ENCODE peak calls at places on chromosomes 4 and X, in six cellular contexts. One of them, this sample, is unnamed.

GRCh38 chrX:24113161-24113560 is 36.4 kb upstream of the ZFX start:
- DNase-seq in colonic mucosa: no peak
- DNase-seq in fibroblast of lung: peak
- DNase-seq in GM06990: no peak
- DNase-seq in CD8-positive, alpha-beta T cell: no peak
- DNase-seq in pancreas: no peak
- DNase-seq in this sample: no peak

GRCh38 chrX:9312922-9313867 is 151.7 kb upstream of the TBL1X start:
- DNase-seq in GM06990: peak
- DNase-seq in CD8-positive, alpha-beta T cell: peak
- DNase-seq in pancreas: peak
- DNase-seq in colonic mucosa: peak
- DNase-seq in fibroblast of lung: no peak
- DNase-seq in this sample: no peak

GRCh38 chr4:114015444-114015899 is 36.0 kb upstream of the ARSJ start:
- DNase-seq in colonic mucosa: no peak
- DNase-seq in fibroblast of lung: peak
- DNase-seq in GM06990: no peak
- DNase-seq in pancreas: no peak
- DNase-seq in CD8-positive, alpha-beta T cell: no peak
- DNase-seq in this sample: no peak

GRCh38 chr4:124946696-124947095 is 234.2 kb upstream of the ANKRD50 start:
- DNase-seq in pancreas: no peak
- DNase-seq in fibroblast of lung: no peak
- DNase-seq in CD8-positive, alpha-beta T cell: no peak
- DNase-seq in GM06990: no peak
- DNase-seq in colonic mucosa: no peak
- DNase-seq in this sample: no peak

GRCh38 chr4:139219450-139220055 is 42.5 kb upstream of the ELF2 start:
- DNase-seq in colonic mucosa: no peak
- DNase-seq in pancreas: no peak
- DNase-seq in fibroblast of lung: no peak
- DNase-seq in GM06990: no peak
- DNase-seq in CD8-positive, alpha-beta T cell: no peak
- DNase-seq in this sample: no peak

GRCh38 chr4:40785727-40786126 is 36.0 kb downstream of the NSUN7 start:
- DNase-seq in GM06990: no peak
- DNase-seq in pancreas: no peak
- DNase-seq in colonic mucosa: no peak
- DNase-seq in CD8-positive, alpha-beta T cell: no peak
- DNase-seq in fibroblast of lung: no peak
- DNase-seq in this sample: no peak

GRCh38 chr4:187232201-187232600 is 508.5 kb upstream of the FAT1 start:
- DNase-seq in GM06990: no peak
- DNase-seq in fibroblast of lung: no peak
- DNase-seq in pancreas: no peak
- DNase-seq in CD8-positive, alpha-beta T cell: no peak
- DNase-seq in colonic mucosa: no peak
- DNase-seq in this sample: no peak

GRCh38 chrX:83916525-83916924 is 55.6 kb downstream of the CYLC1 start:
- DNase-seq in pancreas: no peak
- DNase-seq in GM06990: no peak
- DNase-seq in fibroblast of lung: no peak
- DNase-seq in CD8-positive, alpha-beta T cell: no peak
- DNase-seq in colonic mucosa: no peak
- DNase-seq in this sample: no peak

GRCh38 chr4:147103403-147103946 is 157.8 kb upstream of the TTC29 start:
- DNase-seq in GM06990: no peak
- DNase-seq in colonic mucosa: no peak
- DNase-seq in fibroblast of lung: peak
- DNase-seq in pancreas: no peak
- DNase-seq in CD8-positive, alpha-beta T cell: no peak
- DNase-seq in this sample: peak

GRCh38 chr4:75612306-75612705 is 18.0 kb downstream of the CDKL2 start:
- DNase-seq in GM06990: no peak
- DNase-seq in colonic mucosa: no peak
- DNase-seq in fibroblast of lung: no peak
- DNase-seq in CD8-positive, alpha-beta T cell: no peak
- DNase-seq in pancreas: no peak
- DNase-seq in this sample: no peak

GRCh38 chrX:19863237-19864223 is 23.9 kb downstream of the SH3KBP1 start:
- DNase-seq in CD8-positive, alpha-beta T cell: no peak
- DNase-seq in fibroblast of lung: no peak
- DNase-seq in pancreas: no peak
- DNase-seq in GM06990: peak
- DNase-seq in colonic mucosa: no peak
- DNase-seq in this sample: no peak

GRCh38 chrX:4253092-4253491 is 539.6 kb upstream of the PRKX start:
- DNase-seq in GM06990: no peak
- DNase-seq in pancreas: no peak
- DNase-seq in colonic mucosa: no peak
- DNase-seq in fibroblast of lung: no peak
- DNase-seq in CD8-positive, alpha-beta T cell: no peak
- DNase-seq in this sample: no peak

GRCh38 chrX:84248226-84248625 is 60.2 kb upstream of the RPS6KA6 start:
- DNase-seq in fibroblast of lung: peak
- DNase-seq in GM06990: no peak
- DNase-seq in CD8-positive, alpha-beta T cell: no peak
- DNase-seq in pancreas: no peak
- DNase-seq in colonic mucosa: no peak
- DNase-seq in this sample: no peak

GRCh38 chr4:87409420-87409939 is 12.9 kb upstream of the NUDT9 start:
- DNase-seq in fibroblast of lung: no peak
- DNase-seq in colonic mucosa: peak
- DNase-seq in CD8-positive, alpha-beta T cell: no peak
- DNase-seq in GM06990: no peak
- DNase-seq in pancreas: no peak
- DNase-seq in this sample: no peak

GRCh38 chr4:106358899-106359298 is 9.7 kb downstream of the GIMD1 start:
- DNase-seq in CD8-positive, alpha-beta T cell: no peak
- DNase-seq in pancreas: no peak
- DNase-seq in GM06990: no peak
- DNase-seq in colonic mucosa: no peak
- DNase-seq in fibroblast of lung: peak
- DNase-seq in this sample: no peak

GRCh38 chrX:18676470-18676869 is 4.6 kb upstream of the RS1 start:
- DNase-seq in CD8-positive, alpha-beta T cell: no peak
- DNase-seq in colonic mucosa: no peak
- DNase-seq in fibroblast of lung: peak
- DNase-seq in pancreas: no peak
- DNase-seq in GM06990: no peak
- DNase-seq in this sample: no peak

GRCh38 chr4:22787753-22788389 is 95.1 kb downstream of the GBA3 start:
- DNase-seq in colonic mucosa: no peak
- DNase-seq in pancreas: no peak
- DNase-seq in CD8-positive, alpha-beta T cell: no peak
- DNase-seq in fibroblast of lung: peak
- DNase-seq in GM06990: no peak
- DNase-seq in this sample: no peak

GRCh38 chr4:52288212-52288611 is 237.1 kb downstream of the SPATA18 start:
- DNase-seq in GM06990: no peak
- DNase-seq in fibroblast of lung: no peak
- DNase-seq in pancreas: no peak
- DNase-seq in CD8-positive, alpha-beta T cell: no peak
- DNase-seq in colonic mucosa: no peak
- DNase-seq in this sample: no peak

GRCh38 chrX:153456161-153456560 is 10.3 kb upstream of the TREX2 start:
- DNase-seq in GM06990: no peak
- DNase-seq in pancreas: no peak
- DNase-seq in colonic mucosa: no peak
- DNase-seq in CD8-positive, alpha-beta T cell: no peak
- DNase-seq in fibroblast of lung: no peak
- DNase-seq in this sample: no peak

GRCh38 chr4:182354867-182355266 is 111.7 kb downstream of the TENM3 start:
- DNase-seq in GM06990: no peak
- DNase-seq in colonic mucosa: no peak
- DNase-seq in pancreas: no peak
- DNase-seq in fibroblast of lung: peak
- DNase-seq in CD8-positive, alpha-beta T cell: no peak
- DNase-seq in this sample: no peak

GRCh38 chr4:128844931-128845330 is 35.4 kb downstream of the JADE1 start:
- DNase-seq in GM06990: no peak
- DNase-seq in pancreas: peak
- DNase-seq in fibroblast of lung: no peak
- DNase-seq in CD8-positive, alpha-beta T cell: no peak
- DNase-seq in colonic mucosa: no peak
- DNase-seq in this sample: no peak

GRCh38 chrX:1244164-1245076 is 24.2 kb upstream of the CSF2RA start:
- DNase-seq in CD8-positive, alpha-beta T cell: no peak
- DNase-seq in fibroblast of lung: no peak
- DNase-seq in GM06990: no peak
- DNase-seq in pancreas: no peak
- DNase-seq in colonic mucosa: no peak
- DNase-seq in this sample: no peak

DNA sequence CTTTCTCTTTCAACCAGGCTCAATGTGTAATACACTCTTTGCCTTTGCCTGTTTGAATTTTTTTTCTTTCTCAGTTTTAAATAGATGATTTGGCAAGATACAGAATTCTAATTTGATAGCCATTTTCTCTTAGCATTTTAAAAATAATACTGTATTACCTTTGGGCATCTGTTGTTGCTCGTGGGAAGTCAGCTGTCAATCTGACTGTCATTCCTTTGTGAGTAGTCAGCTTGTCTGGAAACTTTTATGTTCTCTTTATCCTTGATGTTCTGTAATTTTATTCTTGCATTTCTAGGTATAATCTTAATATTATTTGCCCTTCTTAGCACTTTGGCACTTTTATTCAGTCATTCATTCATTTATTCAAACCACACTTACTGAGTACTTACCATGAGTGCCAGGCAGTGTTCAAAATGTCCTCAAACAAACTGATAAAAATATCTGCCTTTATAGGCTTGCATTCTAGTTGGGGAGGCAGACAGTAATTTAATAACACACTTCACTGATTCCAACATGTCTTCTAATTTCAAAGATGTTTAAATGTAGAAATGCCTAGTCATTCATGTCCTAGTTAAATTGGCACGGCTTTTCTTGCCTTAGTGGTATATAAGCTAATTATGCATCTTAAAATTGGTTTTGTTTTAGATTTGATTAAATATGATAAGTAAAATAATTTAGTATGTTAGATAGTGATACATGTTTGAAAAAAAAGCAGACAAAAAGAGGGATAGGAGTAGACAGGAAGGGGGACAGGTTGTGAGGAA is 3.8 kb downstream of the USP38 start:
- DNase-seq in CD8-positive, alpha-beta T cell: no peak
- DNase-seq in fibroblast of lung: no peak
- DNase-seq in GM06990: no peak
- DNase-seq in colonic mucosa: no peak
- DNase-seq in pancreas: no peak
- DNase-seq in this sample: no peak
- H3K4me3 ChIP-seq in CD8-positive, alpha-beta T cell: peak
- H3K4me3 ChIP-seq in fibroblast of lung: peak
- H3K4me3 ChIP-seq in GM06990: peak
- H3K4me3 ChIP-seq in colonic mucosa: peak
- H3K4me3 ChIP-seq in pancreas: no peak
- H3K4me3 ChIP-seq in this sample: peak

GRCh38 chrX:72003811-72004750 is 93.4 kb downstream of the NHSL2 start:
- DNase-seq in CD8-positive, alpha-beta T cell: no peak
- DNase-seq in colonic mucosa: no peak
- DNase-seq in pancreas: no peak
- DNase-seq in fibroblast of lung: peak
- DNase-seq in GM06990: no peak
- DNase-seq in this sample: no peak
- TF ChIP-seq CTCF in CD8-positive, alpha-beta T cell: no peak
- TF ChIP-seq CTCF in colonic mucosa: no peak
- TF ChIP-seq CTCF in pancreas: no peak
- TF ChIP-seq CTCF in fibroblast of lung: no peak
- TF ChIP-seq CTCF in GM06990: peak
- TF ChIP-seq CTCF in this sample: no peak

GRCh38 chr4:80586716-80587115 is 251.2 kb downstream of the CFAP299 start:
- DNase-seq in GM06990: no peak
- DNase-seq in pancreas: no peak
- DNase-seq in colonic mucosa: no peak
- DNase-seq in fibroblast of lung: no peak
- DNase-seq in CD8-positive, alpha-beta T cell: no peak
- DNase-seq in this sample: no peak
- H3K4me3 ChIP-seq in GM06990: no peak
- H3K4me3 ChIP-seq in pancreas: no peak
- H3K4me3 ChIP-seq in colonic mucosa: no peak
- H3K4me3 ChIP-seq in fibroblast of lung: no peak
- H3K4me3 ChIP-seq in CD8-positive, alpha-beta T cell: no peak
- H3K4me3 ChIP-seq in this sample: no peak

DNA sequence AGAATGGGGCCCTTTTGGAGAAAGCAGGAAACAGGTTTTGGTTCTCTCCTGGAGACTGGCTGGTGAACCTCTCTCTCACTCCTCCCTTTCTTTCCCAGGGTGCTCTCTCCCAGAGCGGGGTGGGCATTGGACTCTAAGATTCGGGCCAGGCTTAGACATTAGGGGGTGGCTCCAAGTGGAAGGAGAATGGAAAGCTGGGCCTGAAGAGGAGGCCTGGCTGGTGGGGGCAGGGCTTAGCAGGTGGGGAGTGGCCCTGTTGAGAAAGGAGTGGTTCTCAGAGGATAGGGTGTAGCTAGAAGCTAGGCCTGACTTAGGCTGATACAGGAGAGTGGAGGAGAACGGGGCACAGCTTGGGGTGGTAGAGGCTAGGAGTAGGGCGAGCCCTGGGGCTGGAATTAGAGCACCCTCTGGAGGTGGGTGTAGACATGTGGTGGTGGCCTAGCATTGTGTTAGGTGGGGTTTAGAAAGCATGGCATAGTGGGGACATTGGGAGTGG is 5.7 kb downstream of the PLP2 start:
- DNase-seq in pancreas: no peak
- DNase-seq in GM06990: no peak
- DNase-seq in fibroblast of lung: no peak
- DNase-seq in CD8-positive, alpha-beta T cell: no peak
- DNase-seq in colonic mucosa: peak
- DNase-seq in this sample: no peak
- TF ChIP-seq CTCF in pancreas: no peak
- TF ChIP-seq CTCF in GM06990: peak
- TF ChIP-seq CTCF in fibroblast of lung: no peak
- TF ChIP-seq CTCF in CD8-positive, alpha-beta T cell: no peak
- TF ChIP-seq CTCF in colonic mucosa: no peak
- TF ChIP-seq CTCF in this sample: no peak

DNA sequence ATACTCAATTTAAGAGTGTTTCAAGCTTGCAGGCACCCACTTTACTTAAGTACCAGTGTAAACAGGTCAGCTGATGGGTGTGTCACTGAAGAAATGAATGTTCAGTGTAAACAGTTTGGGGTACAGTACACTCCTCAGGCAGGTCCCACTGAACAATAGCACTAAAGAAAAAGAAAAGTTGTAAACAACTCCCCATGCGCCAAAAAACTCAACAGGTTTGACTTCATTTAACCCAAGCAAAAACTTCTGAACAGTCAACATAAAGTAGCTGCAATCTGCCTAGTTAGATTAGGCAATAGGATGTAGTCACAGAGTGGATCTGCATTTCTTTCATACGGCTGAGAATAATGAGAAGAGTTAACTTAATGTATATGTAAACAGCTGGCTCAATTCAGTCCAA is 93.2 kb downstream of the FAM13A start:
- DNase-seq in pancreas: no peak
- DNase-seq in fibroblast of lung: peak
- DNase-seq in colonic mucosa: no peak
- DNase-seq in CD8-positive, alpha-beta T cell: no peak
- DNase-seq in GM06990: no peak
- DNase-seq in this sample: no peak
- H3K4me3 ChIP-seq in pancreas: no peak
- H3K4me3 ChIP-seq in fibroblast of lung: no peak
- H3K4me3 ChIP-seq in colonic mucosa: no peak
- H3K4me3 ChIP-seq in CD8-positive, alpha-beta T cell: no peak
- H3K4me3 ChIP-seq in GM06990: no peak
- H3K4me3 ChIP-seq in this sample: no peak